ENCODE peak calls at places on chromosomes 1 and 21, in five cellular contexts. One of them, this sample, is unnamed.

GRCh38 chr1:206510371-206510770 is 3.0 kb downstream of the RASSF5 start:
- DNase-seq in foreskin fibroblast: no peak
- DNase-seq in activated CD4-positive, alpha-beta T cell treated with anti-CD3 and anti-CD28 coated beads, Interleukin-2, amount 50 U/mL, for 24 hours: no peak
- DNase-seq in fibroblast of pulmonary artery: no peak
- DNase-seq in stimulated activated naive B cell treated with anti-CD40 and anti-IgM and Interleukin-4, amounts not matched to agents 10 μg/mL and 1 μg/mL and 100 μg/mL, for 72 hours: no peak
- DNase-seq in this sample: no peak

GRCh38 chr1:99268021-99268420 is 3.7 kb downstream of the PLPPR4 start:
- DNase-seq in fibroblast of pulmonary artery: no peak
- DNase-seq in activated CD4-positive, alpha-beta T cell treated with anti-CD3 and anti-CD28 coated beads, Interleukin-2, amount 50 U/mL, for 24 hours: no peak
- DNase-seq in stimulated activated naive B cell treated with anti-CD40 and anti-IgM and Interleukin-4, amounts not matched to agents 10 μg/mL and 1 μg/mL and 100 μg/mL, for 72 hours: no peak
- DNase-seq in foreskin fibroblast: peak
- DNase-seq in this sample: no peak

GRCh38 chr1:58437623-58438022 is 108.9 kb downstream of the OMA1 start:
- DNase-seq in stimulated activated naive B cell treated with anti-CD40 and anti-IgM and Interleukin-4, amounts not matched to agents 10 μg/mL and 1 μg/mL and 100 μg/mL, for 72 hours: no peak
- DNase-seq in foreskin fibroblast: no peak
- DNase-seq in activated CD4-positive, alpha-beta T cell treated with anti-CD3 and anti-CD28 coated beads, Interleukin-2, amount 50 U/mL, for 24 hours: no peak
- DNase-seq in fibroblast of pulmonary artery: no peak
- DNase-seq in this sample: no peak

GRCh38 chr1:107879338-107879737 is 85.6 kb downstream of the VAV3 start:
- DNase-seq in activated CD4-positive, alpha-beta T cell treated with anti-CD3 and anti-CD28 coated beads, Interleukin-2, amount 50 U/mL, for 24 hours: no peak
- DNase-seq in foreskin fibroblast: no peak
- DNase-seq in fibroblast of pulmonary artery: peak
- DNase-seq in stimulated activated naive B cell treated with anti-CD40 and anti-IgM and Interleukin-4, amounts not matched to agents 10 μg/mL and 1 μg/mL and 100 μg/mL, for 72 hours: no peak
- DNase-seq in this sample: no peak

GRCh38 chr21:44405948-44406872 is 49.1 kb upstream of the LRRC3 start:
- DNase-seq in stimulated activated naive B cell treated with anti-CD40 and anti-IgM and Interleukin-4, amounts not matched to agents 10 μg/mL and 1 μg/mL and 100 μg/mL, for 72 hours: no peak
- DNase-seq in activated CD4-positive, alpha-beta T cell treated with anti-CD3 and anti-CD28 coated beads, Interleukin-2, amount 50 U/mL, for 24 hours: no peak
- DNase-seq in foreskin fibroblast: no peak
- DNase-seq in fibroblast of pulmonary artery: no peak
- DNase-seq in this sample: no peak

GRCh38 chr1:207619833-207620572 is 24.9 kb upstream of the CR1L start:
- DNase-seq in foreskin fibroblast: peak
- DNase-seq in stimulated activated naive B cell treated with anti-CD40 and anti-IgM and Interleukin-4, amounts not matched to agents 10 μg/mL and 1 μg/mL and 100 μg/mL, for 72 hours: peak
- DNase-seq in activated CD4-positive, alpha-beta T cell treated with anti-CD3 and anti-CD28 coated beads, Interleukin-2, amount 50 U/mL, for 24 hours: no peak
- DNase-seq in fibroblast of pulmonary artery: peak
- DNase-seq in this sample: peak

GRCh38 chr1:21935891-21936365 is 1.2 kb downstream of the HSPG2 start:
- DNase-seq in foreskin fibroblast: no peak
- DNase-seq in activated CD4-positive, alpha-beta T cell treated with anti-CD3 and anti-CD28 coated beads, Interleukin-2, amount 50 U/mL, for 24 hours: no peak
- DNase-seq in stimulated activated naive B cell treated with anti-CD40 and anti-IgM and Interleukin-4, amounts not matched to agents 10 μg/mL and 1 μg/mL and 100 μg/mL, for 72 hours: no peak
- DNase-seq in fibroblast of pulmonary artery: no peak
- DNase-seq in this sample: no peak

GRCh38 chr1:176605151-176605550 is 142.2 kb downstream of the PAPPA2 start:
- DNase-seq in fibroblast of pulmonary artery: no peak
- DNase-seq in stimulated activated naive B cell treated with anti-CD40 and anti-IgM and Interleukin-4, amounts not matched to agents 10 μg/mL and 1 μg/mL and 100 μg/mL, for 72 hours: no peak
- DNase-seq in activated CD4-positive, alpha-beta T cell treated with anti-CD3 and anti-CD28 coated beads, Interleukin-2, amount 50 U/mL, for 24 hours: no peak
- DNase-seq in foreskin fibroblast: no peak
- DNase-seq in this sample: no peak

GRCh38 chr1:160367934-160368923 is 1.4 kb downstream of the NHLH1 start:
- DNase-seq in activated CD4-positive, alpha-beta T cell treated with anti-CD3 and anti-CD28 coated beads, Interleukin-2, amount 50 U/mL, for 24 hours: no peak
- DNase-seq in stimulated activated naive B cell treated with anti-CD40 and anti-IgM and Interleukin-4, amounts not matched to agents 10 μg/mL and 1 μg/mL and 100 μg/mL, for 72 hours: no peak
- DNase-seq in foreskin fibroblast: no peak
- DNase-seq in fibroblast of pulmonary artery: no peak
- DNase-seq in this sample: no peak

GRCh38 chr1:57033222-57034019 is 67.6 kb upstream of the C8B start:
- DNase-seq in fibroblast of pulmonary artery: no peak
- DNase-seq in activated CD4-positive, alpha-beta T cell treated with anti-CD3 and anti-CD28 coated beads, Interleukin-2, amount 50 U/mL, for 24 hours: no peak
- DNase-seq in stimulated activated naive B cell treated with anti-CD40 and anti-IgM and Interleukin-4, amounts not matched to agents 10 μg/mL and 1 μg/mL and 100 μg/mL, for 72 hours: no peak
- DNase-seq in foreskin fibroblast: no peak
- DNase-seq in this sample: no peak

GRCh38 chr1:78275456-78275855 is 215.3 kb upstream of the PTGFR start:
- DNase-seq in stimulated activated naive B cell treated with anti-CD40 and anti-IgM and Interleukin-4, amounts not matched to agents 10 μg/mL and 1 μg/mL and 100 μg/mL, for 72 hours: no peak
- DNase-seq in foreskin fibroblast: no peak
- DNase-seq in activated CD4-positive, alpha-beta T cell treated with anti-CD3 and anti-CD28 coated beads, Interleukin-2, amount 50 U/mL, for 24 hours: no peak
- DNase-seq in fibroblast of pulmonary artery: peak
- DNase-seq in this sample: no peak

GRCh38 chr1:201365251-201365650 is 12.2 kb downstream of the TNNT2 start:
- DNase-seq in foreskin fibroblast: no peak
- DNase-seq in activated CD4-positive, alpha-beta T cell treated with anti-CD3 and anti-CD28 coated beads, Interleukin-2, amount 50 U/mL, for 24 hours: no peak
- DNase-seq in stimulated activated naive B cell treated with anti-CD40 and anti-IgM and Interleukin-4, amounts not matched to agents 10 μg/mL and 1 μg/mL and 100 μg/mL, for 72 hours: no peak
- DNase-seq in fibroblast of pulmonary artery: no peak
- DNase-seq in this sample: no peak

GRCh38 chr1:175471039-175471800 is 272.2 kb downstream of the TNR start:
- DNase-seq in activated CD4-positive, alpha-beta T cell treated with anti-CD3 and anti-CD28 coated beads, Interleukin-2, amount 50 U/mL, for 24 hours: no peak
- DNase-seq in fibroblast of pulmonary artery: no peak
- DNase-seq in foreskin fibroblast: peak
- DNase-seq in stimulated activated naive B cell treated with anti-CD40 and anti-IgM and Interleukin-4, amounts not matched to agents 10 μg/mL and 1 μg/mL and 100 μg/mL, for 72 hours: no peak
- DNase-seq in this sample: peak

GRCh38 chr1:208834346-208835081 is 590.3 kb upstream of the PLXNA2 start:
- DNase-seq in stimulated activated naive B cell treated with anti-CD40 and anti-IgM and Interleukin-4, amounts not matched to agents 10 μg/mL and 1 μg/mL and 100 μg/mL, for 72 hours: no peak
- DNase-seq in foreskin fibroblast: peak
- DNase-seq in fibroblast of pulmonary artery: peak
- DNase-seq in activated CD4-positive, alpha-beta T cell treated with anti-CD3 and anti-CD28 coated beads, Interleukin-2, amount 50 U/mL, for 24 hours: no peak
- DNase-seq in this sample: no peak

GRCh38 chr1:77926561-77927357 is 38.3 kb downstream of the NEXN start:
- DNase-seq in fibroblast of pulmonary artery: no peak
- DNase-seq in stimulated activated naive B cell treated with anti-CD40 and anti-IgM and Interleukin-4, amounts not matched to agents 10 μg/mL and 1 μg/mL and 100 μg/mL, for 72 hours: no peak
- DNase-seq in activated CD4-positive, alpha-beta T cell treated with anti-CD3 and anti-CD28 coated beads, Interleukin-2, amount 50 U/mL, for 24 hours: no peak
- DNase-seq in foreskin fibroblast: no peak
- DNase-seq in this sample: no peak

GRCh38 chr1:239112092-239112491 is 274.3 kb upstream of the CHRM3 start:
- DNase-seq in stimulated activated naive B cell treated with anti-CD40 and anti-IgM and Interleukin-4, amounts not matched to agents 10 μg/mL and 1 μg/mL and 100 μg/mL, for 72 hours: no peak
- DNase-seq in fibroblast of pulmonary artery: no peak
- DNase-seq in foreskin fibroblast: no peak
- DNase-seq in activated CD4-positive, alpha-beta T cell treated with anti-CD3 and anti-CD28 coated beads, Interleukin-2, amount 50 U/mL, for 24 hours: no peak
- DNase-seq in this sample: no peak

GRCh38 chr1:208047975-208048374 is 137.1 kb upstream of the CD34 start:
- DNase-seq in foreskin fibroblast: no peak
- DNase-seq in stimulated activated naive B cell treated with anti-CD40 and anti-IgM and Interleukin-4, amounts not matched to agents 10 μg/mL and 1 μg/mL and 100 μg/mL, for 72 hours: no peak
- DNase-seq in activated CD4-positive, alpha-beta T cell treated with anti-CD3 and anti-CD28 coated beads, Interleukin-2, amount 50 U/mL, for 24 hours: no peak
- DNase-seq in fibroblast of pulmonary artery: peak
- DNase-seq in this sample: no peak

GRCh38 chr1:80076469-80076868 is 1069.9 kb upstream of the ADGRL4 start:
- DNase-seq in foreskin fibroblast: no peak
- DNase-seq in fibroblast of pulmonary artery: no peak
- DNase-seq in stimulated activated naive B cell treated with anti-CD40 and anti-IgM and Interleukin-4, amounts not matched to agents 10 μg/mL and 1 μg/mL and 100 μg/mL, for 72 hours: no peak
- DNase-seq in activated CD4-positive, alpha-beta T cell treated with anti-CD3 and anti-CD28 coated beads, Interleukin-2, amount 50 U/mL, for 24 hours: no peak
- DNase-seq in this sample: no peak

GRCh38 chr1:222457084-222457483 is 90.8 kb downstream of the HHIPL2 start:
- DNase-seq in foreskin fibroblast: no peak
- DNase-seq in stimulated activated naive B cell treated with anti-CD40 and anti-IgM and Interleukin-4, amounts not matched to agents 10 μg/mL and 1 μg/mL and 100 μg/mL, for 72 hours: no peak
- DNase-seq in activated CD4-positive, alpha-beta T cell treated with anti-CD3 and anti-CD28 coated beads, Interleukin-2, amount 50 U/mL, for 24 hours: no peak
- DNase-seq in fibroblast of pulmonary artery: no peak
- DNase-seq in this sample: no peak

GRCh38 chr21:35127851-35128250 is 78.7 kb upstream of the RUNX1 start:
- DNase-seq in fibroblast of pulmonary artery: no peak
- DNase-seq in stimulated activated naive B cell treated with anti-CD40 and anti-IgM and Interleukin-4, amounts not matched to agents 10 μg/mL and 1 μg/mL and 100 μg/mL, for 72 hours: no peak
- DNase-seq in foreskin fibroblast: no peak
- DNase-seq in activated CD4-positive, alpha-beta T cell treated with anti-CD3 and anti-CD28 coated beads, Interleukin-2, amount 50 U/mL, for 24 hours: no peak
- DNase-seq in this sample: no peak

This sample was measured in foreskin keratinocyte.